ENCODE peak calls at places on chromosome 10, in six cellular contexts. One of them, this sample, is unnamed.

GRCh38 chr10:77381750-77382149 is 255.9 kb downstream of the KCNMA1 start:
- DNase-seq in neuronal stem cell: no peak
- DNase-seq in neural progenitor cell: no peak
- DNase-seq in mesenchymal stem cell: no peak
- DNase-seq in PC-3: no peak
- DNase-seq in K562: no peak
- DNase-seq in this sample: no peak

GRCh38 chr10:34305189-34305588 is 509.9 kb downstream of the PARD3 start:
- DNase-seq in neuronal stem cell: no peak
- DNase-seq in neural progenitor cell: peak; percentile 71
- DNase-seq in mesenchymal stem cell: no peak
- DNase-seq in PC-3: peak; percentile 70
- DNase-seq in K562: peak; percentile 13
- DNase-seq in this sample: no peak

GRCh38 chr10:78688945-78689935 is 379.5 kb upstream of the ZMIZ1 start:
- DNase-seq in neuronal stem cell: no peak
- DNase-seq in neural progenitor cell: peak; percentile 35
- DNase-seq in mesenchymal stem cell: no peak
- DNase-seq in PC-3: no peak
- DNase-seq in K562: no peak
- DNase-seq in this sample: no peak

GRCh38 chr10:29784175-29784773 is 149.5 kb upstream of the SVIL start:
- DNase-seq in neuronal stem cell: no peak
- DNase-seq in neural progenitor cell: no peak
- DNase-seq in mesenchymal stem cell: peak; percentile 99
- DNase-seq in PC-3: peak; percentile 98
- DNase-seq in K562: no peak
- DNase-seq in this sample: no peak

GRCh38 chr10:71621783-71622526 is 97.6 kb downstream of the C10orf105 start:
- DNase-seq in neuronal stem cell: no peak
- DNase-seq in neural progenitor cell: peak; percentile 53
- DNase-seq in mesenchymal stem cell: peak; percentile 63
- DNase-seq in PC-3: peak; percentile 65
- DNase-seq in K562: no peak
- DNase-seq in this sample: no peak

GRCh38 chr10:32951111-32951510 is 6.9 kb downstream of the ITGB1 start:
- DNase-seq in neuronal stem cell: no peak
- DNase-seq in neural progenitor cell: no peak
- DNase-seq in mesenchymal stem cell: peak; percentile 60
- DNase-seq in PC-3: no peak
- DNase-seq in K562: no peak
- DNase-seq in this sample: no peak

GRCh38 chr10:99966306-99966705 is 43.4 kb downstream of the DNMBP start:
- DNase-seq in neuronal stem cell: no peak
- DNase-seq in neural progenitor cell: no peak
- DNase-seq in mesenchymal stem cell: peak; percentile 90
- DNase-seq in PC-3: peak; percentile 95
- DNase-seq in K562: no peak
- DNase-seq in this sample: no peak

GRCh38 chr10:79292789-79293746 is 54.2 kb upstream of the PPIF start:
- DNase-seq in neuronal stem cell: no peak
- DNase-seq in neural progenitor cell: peak; percentile 48
- DNase-seq in mesenchymal stem cell: no peak
- DNase-seq in PC-3: peak; percentile 84
- DNase-seq in K562: peak; percentile 92
- DNase-seq in this sample: no peak

GRCh38 chr10:15603446-15604011 is 116.2 kb downstream of the ITGA8 start:
- DNase-seq in neuronal stem cell: no peak
- DNase-seq in neural progenitor cell: no peak
- DNase-seq in mesenchymal stem cell: peak; percentile 11
- DNase-seq in PC-3: no peak
- DNase-seq in K562: peak; percentile 31
- DNase-seq in this sample: no peak

GRCh38 chr10:93062499-93063216 is 2.1 kb downstream of the CYP26C1 start:
- DNase-seq in neuronal stem cell: no peak
- DNase-seq in neural progenitor cell: peak; percentile 61
- DNase-seq in mesenchymal stem cell: no peak
- DNase-seq in PC-3: no peak
- DNase-seq in K562: no peak
- DNase-seq in this sample: peak; percentile 65

GRCh38 chr10:7606977-7607404 is 59.8 kb downstream of the ITIH5 start:
- DNase-seq in neuronal stem cell: no peak
- DNase-seq in neural progenitor cell: no peak
- DNase-seq in mesenchymal stem cell: no peak
- DNase-seq in PC-3: no peak
- DNase-seq in K562: no peak
- DNase-seq in this sample: peak; percentile 16

GRCh38 chr10:14586901-14587300 is 187.8 kb downstream of the FAM107B start:
- DNase-seq in neuronal stem cell: no peak
- DNase-seq in neural progenitor cell: no peak
- DNase-seq in mesenchymal stem cell: no peak
- DNase-seq in PC-3: no peak
- DNase-seq in K562: no peak
- DNase-seq in this sample: no peak

GRCh38 chr10:110993024-110993693 is 73.8 kb downstream of the SHOC2 start:
- DNase-seq in neuronal stem cell: no peak
- DNase-seq in neural progenitor cell: no peak
- DNase-seq in mesenchymal stem cell: peak; percentile 80
- DNase-seq in PC-3: peak; percentile 64
- DNase-seq in K562: no peak
- DNase-seq in this sample: peak; percentile 13

GRCh38 chr10:131621784-131622624 is 278.8 kb upstream of the PPP2R2D start:
- DNase-seq in neuronal stem cell: no peak
- DNase-seq in neural progenitor cell: no peak
- DNase-seq in mesenchymal stem cell: no peak
- DNase-seq in PC-3: peak; percentile 22
- DNase-seq in K562: no peak
- DNase-seq in this sample: no peak

GRCh38 chr10:58637372-58637771 is 124.7 kb downstream of the BICC1 start:
- DNase-seq in neuronal stem cell: no peak
- DNase-seq in neural progenitor cell: no peak
- DNase-seq in mesenchymal stem cell: no peak
- DNase-seq in PC-3: no peak
- DNase-seq in K562: no peak
- DNase-seq in this sample: no peak

GRCh38 chr10:94042001-94042813 is 48.5 kb downstream of the PLCE1 start:
- DNase-seq in neuronal stem cell: no peak
- DNase-seq in neural progenitor cell: no peak
- DNase-seq in mesenchymal stem cell: peak; percentile 36
- DNase-seq in PC-3: peak; percentile 86
- DNase-seq in K562: no peak
- DNase-seq in this sample: no peak

GRCh38 chr10:80700252-80700651 is 162.6 kb downstream of the SH2D4B start:
- DNase-seq in neuronal stem cell: no peak
- DNase-seq in neural progenitor cell: no peak
- DNase-seq in mesenchymal stem cell: no peak
- DNase-seq in PC-3: no peak
- DNase-seq in K562: no peak
- DNase-seq in this sample: no peak

GRCh38 chr10:131818510-131819234 is 82.1 kb upstream of the PPP2R2D start:
- DNase-seq in neuronal stem cell: no peak
- DNase-seq in neural progenitor cell: no peak
- DNase-seq in mesenchymal stem cell: no peak
- DNase-seq in PC-3: no peak
- DNase-seq in K562: no peak
- DNase-seq in this sample: no peak

GRCh38 chr10:106540606-106541005 is 623.9 kb downstream of the SORCS1 start:
- DNase-seq in neuronal stem cell: no peak
- DNase-seq in neural progenitor cell: no peak
- DNase-seq in mesenchymal stem cell: no peak
- DNase-seq in PC-3: peak; percentile 76
- DNase-seq in K562: no peak
- DNase-seq in this sample: no peak

GRCh38 chr10:23280420-23281043 is 64.1 kb downstream of the C10orf67 start:
- DNase-seq in neuronal stem cell: peak; percentile 5
- DNase-seq in neural progenitor cell: peak; percentile 60
- DNase-seq in mesenchymal stem cell: no peak
- DNase-seq in PC-3: no peak
- DNase-seq in K562: no peak
- DNase-seq in this sample: no peak

GRCh38 chr10:98028168-98028770 is 2.2 kb downstream of the CRTAC1 start:
- DNase-seq in neuronal stem cell: peak; percentile 83
- DNase-seq in neural progenitor cell: peak; percentile 91
- DNase-seq in mesenchymal stem cell: peak; percentile 10
- DNase-seq in PC-3: peak; percentile 25
- DNase-seq in K562: peak; percentile 80
- DNase-seq in this sample: peak; percentile 73

GRCh38 chr10:121628859-121629258 is 30.6 kb upstream of the FGFR2 start:
- DNase-seq in neuronal stem cell: no peak
- DNase-seq in neural progenitor cell: no peak
- DNase-seq in mesenchymal stem cell: no peak
- DNase-seq in PC-3: no peak
- DNase-seq in K562: no peak
- DNase-seq in this sample: no peak

GRCh38 chr10:102379383-102379782 is 16.1 kb upstream of the NFKB2 start:
- DNase-seq in neuronal stem cell: no peak
- DNase-seq in neural progenitor cell: no peak
- DNase-seq in mesenchymal stem cell: no peak
- DNase-seq in PC-3: no peak
- DNase-seq in K562: no peak
- DNase-seq in this sample: no peak

GRCh38 chr10:74888947-74889661 is 62.7 kb downstream of the KAT6B start:
- DNase-seq in neuronal stem cell: no peak
- DNase-seq in neural progenitor cell: peak; percentile 39
- DNase-seq in mesenchymal stem cell: no peak
- DNase-seq in PC-3: peak; percentile 85
- DNase-seq in K562: no peak
- DNase-seq in this sample: no peak

GRCh38 chr10:26269754-26270153 is 53.2 kb downstream of the GAD2 start:
- DNase-seq in neuronal stem cell: peak; percentile 30
- DNase-seq in neural progenitor cell: peak; percentile 73
- DNase-seq in mesenchymal stem cell: no peak
- DNase-seq in PC-3: peak; percentile 51
- DNase-seq in K562: no peak
- DNase-seq in this sample: peak; percentile 55

GRCh38 chr10:26278295-26278694 is 61.7 kb downstream of the GAD2 start:
- DNase-seq in neuronal stem cell: no peak
- DNase-seq in neural progenitor cell: no peak
- DNase-seq in mesenchymal stem cell: no peak
- DNase-seq in PC-3: no peak
- DNase-seq in K562: no peak
- DNase-seq in this sample: no peak

GRCh38 chr10:26274391-26274790 is 57.8 kb downstream of the GAD2 start:
- DNase-seq in neuronal stem cell: no peak
- DNase-seq in neural progenitor cell: no peak
- DNase-seq in mesenchymal stem cell: no peak
- DNase-seq in PC-3: no peak
- DNase-seq in K562: no peak
- DNase-seq in this sample: no peak
- H2AFZ ChIP-seq in neuronal stem cell: no peak overlapping the region
- H2AFZ ChIP-seq in neural progenitor cell: no peak overlapping the region
- H2AFZ ChIP-seq in mesenchymal stem cell: no peak overlapping the region
- H2AFZ ChIP-seq in PC-3: no peak overlapping the region
- H2AFZ ChIP-seq in K562: no peak overlapping the region
- H2AFZ ChIP-seq in this sample: no peak overlapping the region

DNA sequence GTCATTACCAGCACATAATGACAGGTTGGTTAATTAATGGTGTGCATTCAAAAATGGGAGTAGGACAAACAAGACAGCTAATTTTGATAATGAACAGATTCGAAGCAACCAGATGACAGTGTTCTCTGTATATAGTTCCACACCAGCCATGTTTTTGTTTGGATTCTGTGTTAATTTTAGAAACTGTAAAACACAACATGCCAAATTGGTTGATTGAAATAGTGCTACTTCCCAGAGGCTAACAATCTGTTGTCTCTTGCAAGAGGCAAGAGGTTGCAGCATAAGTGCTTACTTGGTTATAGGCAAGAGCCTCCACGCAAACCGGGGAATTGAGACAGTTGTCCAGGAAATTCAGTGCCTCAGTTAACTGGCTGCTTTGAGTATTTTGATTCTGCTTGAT is 170.2 kb upstream of the HABP2 start:
- DNase-seq in neuronal stem cell: no peak
- DNase-seq in neural progenitor cell: no peak
- DNase-seq in mesenchymal stem cell: peak; percentile 77
- DNase-seq in PC-3: no peak
- DNase-seq in K562: no peak
- DNase-seq in this sample: no peak
- H2AFZ ChIP-seq in neuronal stem cell: no peak overlapping the region
- H2AFZ ChIP-seq in neural progenitor cell: no peak overlapping the region
- H2AFZ ChIP-seq in mesenchymal stem cell: no peak overlapping the region
- H2AFZ ChIP-seq in PC-3: peak overlapping the region; percentile 64
- H2AFZ ChIP-seq in K562: no peak overlapping the region
- H2AFZ ChIP-seq in this sample: no peak overlapping the region

DNA sequence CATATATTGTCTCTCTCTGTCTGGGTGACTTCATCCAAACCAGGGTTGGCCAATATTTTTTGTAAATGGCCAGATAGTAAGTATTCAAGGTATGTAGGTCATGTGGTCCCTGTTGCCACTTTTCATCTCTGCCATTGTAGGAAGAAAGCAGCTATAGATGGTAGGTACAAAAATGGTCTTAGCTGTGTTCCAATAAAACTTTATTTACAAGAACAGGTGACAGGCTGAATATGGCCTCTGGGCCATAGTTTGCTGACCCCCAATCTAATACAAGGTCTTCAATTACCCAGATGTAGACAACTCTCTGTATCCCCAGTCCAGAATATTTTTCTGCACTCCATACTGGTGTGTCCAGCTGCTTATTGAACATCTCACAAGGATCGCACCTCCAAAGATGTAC is 166.2 kb upstream of the FZD8 start:
- DNase-seq in neuronal stem cell: no peak
- DNase-seq in neural progenitor cell: no peak
- DNase-seq in mesenchymal stem cell: no peak
- DNase-seq in PC-3: no peak
- DNase-seq in K562: no peak
- DNase-seq in this sample: no peak
- H2AFZ ChIP-seq in neuronal stem cell: no peak overlapping the region
- H2AFZ ChIP-seq in neural progenitor cell: no peak overlapping the region
- H2AFZ ChIP-seq in mesenchymal stem cell: no peak overlapping the region
- H2AFZ ChIP-seq in PC-3: no peak overlapping the region
- H2AFZ ChIP-seq in K562: no peak overlapping the region
- H2AFZ ChIP-seq in this sample: no peak overlapping the region

DNA sequence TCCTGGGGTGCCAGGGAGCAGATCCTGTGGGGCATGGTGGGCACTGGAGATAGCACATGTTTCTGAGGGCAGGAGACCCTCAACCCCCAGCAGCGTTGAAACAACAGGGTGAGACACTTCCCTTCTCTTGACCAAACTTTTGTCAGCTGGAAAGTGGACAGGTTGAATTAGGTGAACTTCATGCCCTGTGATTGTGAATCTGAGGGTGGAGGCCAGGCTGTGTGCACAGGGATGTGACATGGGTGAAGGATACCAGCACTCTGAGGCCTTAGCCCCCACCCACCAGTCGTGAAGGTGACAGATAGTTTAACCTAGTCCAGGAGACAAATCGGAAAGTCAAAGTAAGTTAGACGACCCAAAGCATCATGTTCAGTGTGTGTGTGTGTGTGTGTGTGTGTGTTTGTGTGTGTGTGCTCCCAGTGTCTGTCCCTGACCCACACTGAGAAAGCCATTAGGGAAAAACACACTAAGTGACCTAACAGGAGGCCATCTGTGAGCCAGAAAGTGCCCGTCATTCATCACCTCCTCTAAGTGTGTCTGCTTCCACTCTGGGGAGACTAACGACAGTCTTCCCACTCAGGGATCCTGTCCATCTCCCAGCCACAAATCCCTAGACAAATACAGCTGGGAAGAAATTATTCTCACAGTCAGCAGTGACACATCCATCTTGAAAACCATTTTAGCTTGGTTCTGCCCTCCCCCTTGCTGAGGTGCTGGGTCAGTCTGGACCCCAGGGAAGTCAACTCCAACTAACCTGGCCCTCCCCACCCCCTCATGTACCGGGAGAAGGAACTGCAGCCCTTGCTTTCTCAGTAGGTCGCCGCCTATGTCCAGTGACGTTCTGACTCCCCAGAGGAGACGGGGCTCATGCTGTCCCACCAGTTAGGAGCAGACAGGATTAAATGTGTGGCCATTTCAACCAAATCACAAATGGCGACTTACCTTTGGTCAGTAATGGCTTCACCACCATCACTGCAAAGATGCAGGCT is 296.4 kb upstream of the ZNF32 start:
- DNase-seq in neuronal stem cell: no peak
- DNase-seq in neural progenitor cell: no peak
- DNase-seq in mesenchymal stem cell: peak; percentile 54
- DNase-seq in PC-3: no peak
- DNase-seq in K562: no peak
- DNase-seq in this sample: no peak
- H2AFZ ChIP-seq in neuronal stem cell: no peak overlapping the region
- H2AFZ ChIP-seq in neural progenitor cell: no peak overlapping the region
- H2AFZ ChIP-seq in mesenchymal stem cell: no peak overlapping the region
- H2AFZ ChIP-seq in PC-3: no peak overlapping the region
- H2AFZ ChIP-seq in K562: no peak overlapping the region
- H2AFZ ChIP-seq in this sample: no peak overlapping the region